ENCODE peak calls at places on chromosome 21, in eight cellular contexts. D is body of pancreas; M is psoas muscle; S is ovary; Z is neural progenitor cell; A is naive thymus-derived CD4-positive, alpha-beta T cell; T is PC-3; L is CD8-positive, alpha-beta T cell. Q is an unnamed sample. For H3K36me3, the result is how much of the 10 kb centered on the place peaks cover.

GRCh38 chr21:29943885-29944284 is 4.1 kb upstream of the GRIK1 start:
- DNase-seq in D (no peak), M (no peak), S (no peak), Z (peak), A (no peak), T (peak), L (no peak), Q (no peak)

GRCh38 chr21:16377120-16377658 is 647.4 kb downstream of the USP25 start:
- DNase-seq in D (no peak), M (no peak), S (no peak), Z (no peak), A (no peak), T (no peak), L (no peak), Q (no peak)

GRCh38 chr21:29217818-29218252 is 80.9 kb upstream of the BACH1 start:
- DNase-seq in D (no peak), M (no peak), S (no peak), Z (no peak), A (no peak), T (peak), L (no peak), Q (no peak)

GRCh38 chr21:28632718-28633408 is 359.8 kb downstream of the LTN1 start:
- DNase-seq in D (no peak), M (no peak), S (no peak), Z (peak), A (no peak), T (peak), L (no peak), Q (no peak)

GRCh38 chr21:29181799-29182470 is 51.5 kb downstream of the MAP3K7CL start:
- DNase-seq in D (peak), M (no peak), S (peak), Z (no peak), A (no peak), T (peak), L (no peak), Q (no peak)

GRCh38 chr21:14926186-14926585 is 138.6 kb downstream of the NRIP1 start:
- DNase-seq in D (no peak), M (no peak), S (no peak), Z (no peak), A (no peak), T (no peak), L (no peak), Q (no peak)

GRCh38 chr21:44439211-44439600 is 16.1 kb upstream of the LRRC3 start:
- DNase-seq in D (no peak), M (peak), S (no peak), Z (no peak), A (no peak), T (no peak), L (no peak), Q (no peak)

GRCh38 chr21:33080776-33081175 is 10.8 kb downstream of the OLIG1 start:
- DNase-seq in D (no peak), M (no peak), S (no peak), Z (no peak), A (no peak), T (no peak), L (no peak), Q (no peak)

GRCh38 chr21:29148535-29148934 is 18.1 kb downstream of the MAP3K7CL start:
- DNase-seq in D (no peak), M (no peak), S (no peak), Z (no peak), A (no peak), T (no peak), L (no peak), Q (no peak)

GRCh38 chr21:17089121-17089520 is 423.7 kb upstream of the CXADR start:
- DNase-seq in D (no peak), M (no peak), S (no peak), Z (no peak), A (no peak), T (peak), L (no peak), Q (no peak)

GRCh38 chr21:32253215-32253641 is 25.6 kb downstream of the MIS18A start:
- DNase-seq in D (peak), M (no peak), S (peak), Z (no peak), A (no peak), T (no peak), L (no peak), Q (no peak)

GRCh38 chr21:16179732-16180131 is 449.9 kb downstream of the USP25 start:
- DNase-seq in D (no peak), M (no peak), S (no peak), Z (no peak), A (no peak), T (no peak), L (no peak), Q (no peak)

GRCh38 chr21:32412162-32412997 is at the start of gene EVA1C:
- DNase-seq in D (peak), M (peak), S (peak), Z (peak), A (peak), T (peak), L (peak), Q (no peak)

GRCh38 chr21:17673261-17674020 is 60.7 kb upstream of the BTG3 start:
- DNase-seq in D (no peak), M (no peak), S (no peak), Z (peak), A (no peak), T (peak), L (no peak), Q (no peak)

GRCh38 chr21:32806810-32807386 is 35.3 kb upstream of the PAXBP1 start:
- DNase-seq in D (no peak), M (no peak), S (no peak), Z (no peak), A (no peak), T (no peak), L (no peak), Q (no peak)

GRCh38 chr21:17789085-17789484 is 30.1 kb downstream of the C21orf91 start:
- DNase-seq in D (no peak), M (no peak), S (no peak), Z (no peak), A (no peak), T (no peak), L (no peak), Q (no peak)

DNA sequence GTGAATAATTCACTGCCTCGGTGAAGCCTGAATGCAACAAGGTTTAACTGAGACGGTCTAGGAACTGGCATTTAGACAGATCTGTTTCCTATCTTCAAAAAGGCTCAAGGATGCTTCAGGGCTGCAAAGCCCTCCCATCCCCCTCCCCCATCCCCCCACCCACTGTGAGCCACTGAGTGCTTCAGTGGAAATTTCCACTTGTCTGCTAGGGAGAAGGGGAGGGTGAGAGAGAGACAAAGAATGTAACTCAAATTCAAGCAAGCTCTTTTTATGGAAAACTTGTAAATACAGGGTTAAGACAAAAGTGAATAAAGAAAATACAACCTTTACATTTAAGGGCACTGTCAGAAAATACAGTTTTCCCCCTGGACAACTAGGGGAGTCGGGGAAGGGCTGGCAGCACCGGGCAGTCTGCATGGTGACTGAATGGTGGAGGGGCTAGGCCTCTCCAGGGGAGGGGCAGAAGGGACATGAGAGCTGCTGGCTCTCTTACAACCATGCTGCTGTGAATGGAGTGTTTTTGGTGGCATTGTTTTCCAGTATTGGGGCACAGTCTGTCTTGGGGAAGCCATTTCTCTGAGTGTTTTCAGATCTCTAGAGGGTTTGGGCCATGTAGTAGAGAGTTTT is 56.7 kb downstream of the MRPS6 start:
- DNase-seq in D (no peak), M (no peak), S (no peak), Z (peak), A (no peak), T (no peak), L (no peak), Q (no peak)
- H3K36me3 ChIP-seq in D (under half), M (under half), S (under half), Z (under half), A (under half), T (under half), L (under half), Q (under half)

DNA sequence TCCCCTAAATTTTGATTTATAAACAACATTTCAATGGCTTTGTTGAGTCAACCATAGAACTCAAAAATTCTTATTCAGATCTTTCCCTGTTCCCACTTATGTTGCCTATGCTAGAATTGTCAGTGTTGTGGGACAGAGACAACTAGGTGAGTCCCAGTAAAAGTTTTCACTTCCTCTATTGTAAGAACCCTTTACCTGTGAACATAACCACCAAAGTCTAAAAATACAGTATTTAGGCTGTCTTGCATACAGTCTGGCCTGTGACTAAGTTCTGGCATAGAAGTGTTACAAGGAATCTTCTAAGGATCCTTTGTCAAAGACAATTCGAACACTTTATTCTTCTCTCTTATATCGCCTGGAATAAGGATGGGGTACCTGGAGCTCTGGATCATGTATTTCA is 1047.9 kb upstream of the NCAM2 start:
- DNase-seq in D (no peak), M (no peak), S (no peak), Z (no peak), A (no peak), T (no peak), L (no peak), Q (no peak)
- H3K36me3 ChIP-seq in D (under half), M (under half), S (under half), Z (under half), A (under half), T (under half), L (under half), Q (under half)

GRCh38 chr21:39869141-39869818 is 2.0 kb downstream of the PCP4 start:
- DNase-seq in D (no peak), M (no peak), S (no peak), Z (no peak), A (no peak), T (no peak), L (no peak), Q (no peak)

GRCh38 chr21:39874759-39875158 is 7.5 kb downstream of the PCP4 start:
- DNase-seq in D (no peak), M (no peak), S (no peak), Z (no peak), A (no peak), T (no peak), L (no peak), Q (no peak)
- H3K36me3 ChIP-seq in D (under half), M (under half), S (under half), Z (under half), A (under half), T (under half), L (under half), Q (under half)

DNA sequence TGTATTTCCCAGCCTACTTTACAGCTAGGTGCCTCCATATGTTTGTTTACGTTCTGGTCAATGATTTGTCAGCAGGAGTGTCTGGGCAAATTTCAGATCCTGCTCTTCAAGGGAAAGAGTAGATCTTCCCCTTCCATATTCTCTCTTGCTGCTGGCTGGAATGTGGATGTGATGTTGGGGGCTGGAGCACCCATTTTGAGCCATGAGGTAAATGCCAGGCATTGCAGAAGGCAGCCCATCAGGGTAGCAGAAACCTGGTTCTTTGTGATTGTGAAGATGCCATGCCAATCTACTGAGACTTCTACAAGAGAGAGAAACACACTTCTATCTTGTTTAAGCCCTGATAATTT is 25.1 kb downstream of the RUNX1 start:
- DNase-seq in D (no peak), M (no peak), S (no peak), Z (no peak), A (no peak), T (no peak), L (no peak), Q (no peak)
- H3K36me3 ChIP-seq in D (under half), M (under half), S (under half), Z (under half), A (under half), T (under half), L (under half), Q (under half)

GRCh38 chr21:45517249-45518065 is 24.8 kb downstream of the SLC19A1 start:
- DNase-seq in D (no peak), M (peak), S (peak), Z (no peak), A (no peak), T (no peak), L (no peak), Q (peak)

GRCh38 chr21:45515241-45516061 is 26.8 kb downstream of the SLC19A1 start:
- DNase-seq in D (no peak), M (peak), S (peak), Z (no peak), A (no peak), T (peak), L (no peak), Q (peak)

GRCh38 chr21:45514311-45515021 is 27.8 kb downstream of the SLC19A1 start:
- DNase-seq in D (no peak), M (peak), S (peak), Z (no peak), A (no peak), T (no peak), L (no peak), Q (no peak)

GRCh38 chr21:45516071-45516670 is 26.1 kb downstream of the SLC19A1 start:
- DNase-seq in D (no peak), M (peak), S (peak), Z (no peak), A (no peak), T (no peak), L (no peak), Q (peak)

GRCh38 chr21:45516671-45517151 is 25.5 kb downstream of the SLC19A1 start:
- DNase-seq in D (no peak), M (peak), S (no peak), Z (no peak), A (no peak), T (no peak), L (no peak), Q (peak)
- H3K36me3 ChIP-seq in D (under half), M (under half), S (under half), Z (under half), A (under half), T (under half), L (under half), Q (under half)

GRCh38 chr21:42276526-42277154 is 38.6 kb downstream of the TFF3 start:
- DNase-seq in D (no peak), M (no peak), S (no peak), Z (no peak), A (no peak), T (peak), L (no peak), Q (no peak)
- H3K36me3 ChIP-seq in D (under half), M (under half), S (under half), Z (under half), A (under half), T (under half), L (under half), Q (under half)

GRCh38 chr21:46220847-46221246 is 7.7 kb downstream of the LSS start:
- DNase-seq in D (no peak), M (no peak), S (no peak), Z (no peak), A (no peak), T (no peak), L (no peak), Q (no peak)

GRCh38 chr21:46217511-46218196 is 10.9 kb downstream of the LSS start:
- DNase-seq in D (no peak), M (no peak), S (no peak), Z (no peak), A (no peak), T (no peak), L (no peak), Q (no peak)

GRCh38 chr21:46220275-46220810 is 8.2 kb downstream of the LSS start:
- DNase-seq in D (no peak), M (no peak), S (no peak), Z (no peak), A (no peak), T (no peak), L (no peak), Q (no peak)

GRCh38 chr21:46219591-46220239 is 8.9 kb downstream of the LSS start:
- DNase-seq in D (peak), M (no peak), S (no peak), Z (no peak), A (no peak), T (no peak), L (no peak), Q (no peak)

GRCh38 chr21:46218906-46219590 is 9.5 kb downstream of the LSS start:
- DNase-seq in D (no peak), M (no peak), S (no peak), Z (no peak), A (no peak), T (no peak), L (no peak), Q (no peak)
- H3K36me3 ChIP-seq in D (under half), M (under half), S (under half), Z (under half), A (under half), T (under half), L (under half), Q (under half)

GRCh38 chr21:46545363-46545762 is 59.5 kb downstream of the S100B start:
- DNase-seq in D (no peak), M (peak), S (no peak), Z (no peak), A (no peak), T (peak), L (peak), Q (no peak)
- H3K36me3 ChIP-seq in D (under half), M (under half), S (under half), Z (under half), A (under half), T (under half), L (under half), Q (under half)

Q was measured in Caco-2.